ENCODE peak calls at places on chromosomes 16 and 17, in six cellular contexts. E is K562, X is OCI-LY7, A is GM23338, U is H9, N is fibroblast of lung. G is an unnamed sample.

GRCh38 chr17:30304778-30305177 is 13.0 kb upstream of the BLMH start:
- DNase-seq in E (no peak), X (no peak), A (no peak), U (no peak), N (no peak), G (no peak)

GRCh38 chr16:31875112-31875803 is 1.7 kb downstream of the ZNF267 start:
- DNase-seq in E (no peak), X (peak; percentile 56), A (no peak), U (no peak), N (no peak), G (no peak)

GRCh38 chr17:45228985-45229517 is 7.4 kb downstream of the FMNL1 start:
- DNase-seq in E (peak; percentile 73), X (peak; percentile 67), A (peak; percentile 64), U (peak; percentile 74), N (peak; percentile 96), G (no peak)

GRCh38 chr17:75152971-75153853 is 1.1 kb downstream of the JPT1 start:
- DNase-seq in E (peak; percentile 20), X (peak; percentile 75), A (peak; percentile 77), U (peak; percentile 64), N (peak; percentile 26), G (peak; percentile 72)

GRCh38 chr17:67821871-67822367 is 3.4 kb upstream of the BPTF start:
- DNase-seq in E (no peak), X (no peak), A (no peak), U (no peak), N (no peak), G (no peak)

GRCh38 chr16:31395647-31396046 is 2.5 kb downstream of the ITGAD start:
- DNase-seq in E (no peak), X (no peak), A (no peak), U (no peak), N (no peak), G (no peak)

GRCh38 chr17:72677714-72678390 is 414.6 kb downstream of the SLC39A11 start:
- DNase-seq in E (no peak), X (no peak), A (no peak), U (no peak), N (no peak), G (no peak)

GRCh38 chr16:89505204-89506112 is 2.7 kb upstream of the SPG7 start:
- DNase-seq in E (peak; percentile 72), X (peak; percentile 94), A (no peak), U (no peak), N (peak; percentile 98), G (no peak)

GRCh38 chr17:3944485-3945388 is 19.5 kb downstream of the ATP2A3 start:
- DNase-seq in E (peak; percentile 98), X (peak; percentile 74), A (peak; percentile 93), U (peak; percentile 91), N (peak; percentile 57), G (peak; percentile 100)

GRCh38 chr17:82087961-82088837 is 9.8 kb downstream of the FASN start:
- DNase-seq in E (no peak), X (no peak), A (no peak), U (no peak), N (no peak), G (no peak)

GRCh38 chr16:56041556-56042140 is 149.6 kb upstream of the GNAO1 start:
- DNase-seq in E (peak; percentile 24), X (peak; percentile 10), A (peak; percentile 86), U (peak; percentile 78), N (no peak), G (peak; percentile 58)

GRCh38 chr17:29143894-29144293 is 36.3 kb downstream of the MYO18A start:
- DNase-seq in E (no peak), X (peak; percentile 59), A (peak; percentile 58), U (peak; percentile 69), N (no peak), G (peak; percentile 62)

GRCh38 chr17:35368086-35368824 is 5.2 kb downstream of the SLFN11 start:
- DNase-seq in E (no peak), X (peak; percentile 62), A (peak; percentile 41), U (peak; percentile 43), N (peak; percentile 53), G (no peak)

GRCh38 chr16:88763502-88764053 is 21.4 kb downstream of the PIEZO1 start:
- DNase-seq in E (peak; percentile 50), X (no peak), A (peak; percentile 97), U (peak; percentile 89), N (no peak), G (no peak)

GRCh38 chr17:38619451-38619795 is 13.7 kb upstream of the SRCIN1 start:
- DNase-seq in E (no peak), X (no peak), A (no peak), U (peak; percentile 24), N (no peak), G (no peak)

GRCh38 chr17:4938670-4939553 is 934 bp downstream of the SLC25A11 start:
- DNase-seq in E (no peak), X (peak; percentile 56), A (no peak), U (peak; percentile 28), N (no peak), G (no peak)

GRCh38 chr16:23256440-23256839 is 45.7 kb upstream of the SCNN1B start:
- DNase-seq in E (no peak), X (no peak), A (no peak), U (no peak), N (no peak), G (no peak)

GRCh38 chr17:62707425-62707739 is 79.9 kb downstream of the MRC2 start:
- DNase-seq in E (no peak), X (no peak), A (no peak), U (peak; percentile 24), N (no peak), G (no peak)

GRCh38 chr17:39751016-39751543 is 13.3 kb downstream of the GRB7 start:
- DNase-seq in E (no peak), X (no peak), A (no peak), U (peak; percentile 37), N (no peak), G (no peak)

GRCh38 chr17:7955414-7956042 is 23.5 kb downstream of the CNTROB start:
- DNase-seq in E (no peak), X (no peak), A (no peak), U (no peak), N (no peak), G (no peak)

GRCh38 chr17:78458739-78459335 is 80.4 kb downstream of the PGS1 start:
- DNase-seq in E (no peak), X (no peak), A (no peak), U (no peak), N (no peak), G (no peak)

GRCh38 chr16:73040136-73040535 is 7.8 kb downstream of the ZFHX3 start:
- DNase-seq in E (no peak), X (no peak), A (peak; percentile 95), U (peak; percentile 92), N (no peak), G (no peak)

GRCh38 chr16:73527191-73527590 is 479.3 kb upstream of the ZFHX3 start:
- DNase-seq in E (no peak), X (no peak), A (no peak), U (no peak), N (no peak), G (no peak)

GRCh38 chr16:89019511-89019910 is 42.5 kb upstream of the CBFA2T3 start:
- DNase-seq in E (no peak), X (no peak), A (no peak), U (no peak), N (no peak), G (no peak)

GRCh38 chr16:56861092-56861610 is 3.9 kb upstream of the SLC12A3 start:
- DNase-seq in E (peak; percentile 56), X (peak; percentile 29), A (no peak), U (no peak), N (peak; percentile 59), G (peak; percentile 82)

GRCh38 chr16:1946495-1947368 is 3.7 kb upstream of the MSRB1 start:
- DNase-seq in E (no peak), X (no peak), A (peak; percentile 49), U (no peak), N (no peak), G (no peak)
- H2AFZ ChIP-seq in E (no peak overlapping the region), X (no peak overlapping the region), A (no peak overlapping the region), U (no peak overlapping the region), N (no peak overlapping the region), G (no peak overlapping the region)

GRCh38 chr17:48155889-48156670 is 48.5 kb downstream of the SNX11 start:
- DNase-seq in E (no peak), X (no peak), A (peak; percentile 56), U (peak; percentile 61), N (no peak), G (no peak)
- H2AFZ ChIP-seq in E (peak overlapping the region; percentile 38), X (no peak overlapping the region), A (no peak overlapping the region), U (no peak overlapping the region), N (no peak overlapping the region), G (no peak overlapping the region)

DNA sequence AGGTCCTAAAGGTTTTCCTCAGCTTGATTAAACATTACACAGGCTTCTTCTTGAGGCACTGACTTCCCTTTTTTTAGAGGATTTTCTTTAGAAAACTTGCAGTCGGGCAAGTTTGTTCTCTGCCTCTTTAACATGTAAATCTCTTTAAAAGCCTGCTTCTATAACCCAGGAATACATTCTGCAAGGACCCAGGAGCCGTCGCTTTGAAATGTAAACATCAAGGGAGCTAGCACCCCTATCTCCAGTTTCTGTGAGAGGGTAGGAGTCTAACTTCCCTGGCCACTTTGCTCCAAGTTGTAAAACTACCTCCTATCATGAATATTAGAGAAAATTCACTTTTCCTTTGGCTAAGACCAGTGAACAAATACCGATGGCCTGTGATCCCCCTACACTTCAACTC is 201.5 kb upstream of the CPHXL start:
- DNase-seq in E (no peak), X (no peak), A (peak; percentile 78), U (peak; percentile 33), N (no peak), G (no peak)
- H2AFZ ChIP-seq in E (no peak overlapping the region), X (no peak overlapping the region), A (no peak overlapping the region), U (no peak overlapping the region), N (no peak overlapping the region), G (no peak overlapping the region)

DNA sequence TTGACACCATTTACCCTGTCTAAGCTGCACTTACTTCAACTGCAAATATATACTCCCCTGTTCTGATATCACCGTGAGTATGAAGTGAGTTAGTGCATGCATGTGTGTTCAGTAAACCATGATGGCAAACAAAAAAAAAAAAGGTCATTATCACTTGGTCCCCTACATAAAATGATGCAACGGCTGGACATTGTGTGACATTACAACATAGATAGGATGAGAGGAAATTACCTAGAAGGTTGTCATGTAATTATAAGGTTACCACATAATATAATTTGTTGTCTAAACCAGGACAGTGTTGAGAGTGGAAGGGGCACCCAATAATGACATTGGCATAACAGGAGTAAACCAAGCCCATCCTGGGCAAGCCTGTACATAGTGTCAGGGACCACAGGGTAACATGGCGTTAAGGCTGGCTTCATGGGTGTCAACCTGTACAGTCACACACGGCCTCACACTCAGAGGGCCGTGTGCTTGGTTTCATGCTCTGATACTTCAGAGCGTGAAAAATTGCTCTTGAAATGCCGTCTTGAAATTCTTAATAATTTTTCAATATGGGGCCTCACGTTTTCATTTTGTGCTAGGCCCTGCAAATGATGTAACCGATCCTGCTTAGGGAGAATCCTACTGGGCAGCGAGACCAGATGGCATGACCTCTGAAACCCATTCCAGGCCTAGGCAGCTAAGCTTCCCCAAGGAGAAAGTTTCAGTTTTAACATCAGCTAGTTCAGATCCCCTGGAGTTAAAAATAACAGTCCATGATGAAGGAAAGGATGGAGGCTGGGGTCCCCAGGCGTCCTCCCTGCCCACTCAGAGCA is 106.1 kb downstream of the AXIN2 start:
- DNase-seq in E (no peak), X (no peak), A (no peak), U (no peak), N (no peak), G (no peak)
- H2AFZ ChIP-seq in E (no peak overlapping the region), X (no peak overlapping the region), A (peak overlapping the region; percentile 1), U (no peak overlapping the region), N (no peak overlapping the region), G (no peak overlapping the region)

DNA sequence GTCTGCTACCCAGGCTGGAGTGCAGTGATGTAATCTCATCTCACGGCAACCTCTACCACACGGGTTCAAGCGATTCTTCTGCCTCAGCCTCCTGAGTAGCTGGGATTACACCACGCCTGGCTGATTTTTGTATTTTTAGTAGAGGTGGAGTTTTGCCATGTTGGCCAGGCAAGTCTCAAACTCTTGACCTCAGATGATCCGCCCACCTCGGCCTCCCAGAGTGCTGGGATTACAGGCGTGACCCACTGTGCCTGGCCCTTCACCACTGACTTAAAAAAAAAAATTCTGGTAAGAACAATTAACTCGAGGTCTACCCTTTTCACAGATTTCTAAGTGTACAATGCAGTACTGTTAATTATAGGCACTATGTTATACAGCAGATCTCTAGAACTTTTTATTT is 279.4 kb downstream of the PARN start:
- DNase-seq in E (no peak), X (no peak), A (no peak), U (no peak), N (no peak), G (no peak)
- H2AFZ ChIP-seq in E (no peak overlapping the region), X (peak overlapping the region; percentile 67), A (peak overlapping the region; percentile 86), U (no peak overlapping the region), N (no peak overlapping the region), G (no peak overlapping the region)